ENCODE peak calls at places on chromosomes 2 and 18, in six cellular contexts. T is kidney epithelial cell, M is activated T-cell treated with anti-CD3 and anti-CD28 coated beads for 4 hours, R is WERI-Rb-1, O is NAMALWA, J is NCI-H345. S is an unnamed sample.

GRCh38 chr2:107325983-107326786 is 440.2 kb upstream of the ST6GAL2 start:
- DNase-seq in J (no peak), R (no peak), M (no peak), T (no peak), O (no peak), S (peak; percentile 92)

GRCh38 chr18:79942786-79943607 is 8.5 kb downstream of the SLC66A2 start:
- DNase-seq in O (no peak), M (no peak), J (no peak), T (no peak), R (peak; percentile 78), S (no peak)

GRCh38 chr2:84702941-84703340 is 177.9 kb downstream of the TRABD2A start:
- DNase-seq in R (no peak), T (no peak), M (no peak), J (no peak), O (no peak), S (no peak)

GRCh38 chr2:128154225-128154624 is 63.2 kb downstream of the UGGT1 start:
- DNase-seq in J (no peak), O (no peak), R (no peak), T (no peak), M (no peak), S (no peak)

GRCh38 chr18:74029161-74029560 is 118.5 kb downstream of the FBXO15 start:
- DNase-seq in R (no peak), M (no peak), T (no peak), J (no peak), O (no peak), S (no peak)

GRCh38 chr18:53819174-53819573 is 405.3 kb downstream of the MBD2 start:
- DNase-seq in R (no peak), J (no peak), O (no peak), T (no peak), M (no peak), S (no peak)

GRCh38 chr2:209663149-209663548 is 108.5 kb upstream of the UNC80 start:
- DNase-seq in T (peak; percentile 12), O (no peak), J (no peak), M (no peak), R (no peak), S (peak; percentile 93)

GRCh38 chr2:117980783-117981676 is 32.8 kb downstream of the CCDC93 start:
- DNase-seq in J (no peak), R (no peak), T (peak; percentile 65), O (no peak), M (no peak), S (no peak)

GRCh38 chr18:5424903-5425302 is 118.9 kb downstream of the EPB41L3 start:
- DNase-seq in R (no peak), M (no peak), J (peak; percentile 48), T (peak; percentile 14), O (peak; percentile 61), S (no peak)

GRCh38 chr2:234630676-234631350 is 133.9 kb upstream of the ARL4C start:
- DNase-seq in R (no peak), J (no peak), O (no peak), T (no peak), M (no peak), S (no peak)

GRCh38 chr2:64574871-64575270 is 50.7 kb downstream of the AFTPH start:
- DNase-seq in J (no peak), R (no peak), M (no peak), O (no peak), T (no peak), S (no peak)

GRCh38 chr18:40380657-40381441 is 1574.2 kb upstream of the PIK3C3 start:
- DNase-seq in O (no peak), M (no peak), J (no peak), T (peak; percentile 5), R (no peak), S (no peak)

GRCh38 chr2:29700560-29700959 is 220.8 kb downstream of the ALK start:
- DNase-seq in R (no peak), O (no peak), T (peak; percentile 66), M (no peak), J (no peak), S (no peak)

GRCh38 chr2:61340242-61340641 is 130.6 kb downstream of the USP34 start:
- DNase-seq in O (no peak), M (no peak), T (no peak), R (no peak), J (no peak), S (no peak)

GRCh38 chr2:118492335-118492734 is 355.1 kb downstream of the EN1 start:
- DNase-seq in M (no peak), J (no peak), O (peak; percentile 48), T (no peak), R (no peak), S (no peak)

GRCh38 chr2:196136151-196136550 is 35.2 kb downstream of the STK17B start:
- DNase-seq in M (no peak), O (no peak), R (no peak), T (no peak), J (no peak), S (no peak)

GRCh38 chr2:167732251-167732788 is 515.1 kb downstream of the STK39 start:
- DNase-seq in J (peak; percentile 10), R (peak; percentile 46), M (no peak), O (no peak), T (no peak), S (no peak)

GRCh38 chr2:40352321-40353099 is 99.4 kb downstream of the SLC8A1 start:
- DNase-seq in J (no peak), M (no peak), O (no peak), R (no peak), T (no peak), S (peak; percentile 57)

GRCh38 chr18:74249181-74249968 is 42.4 kb downstream of the CYB5A start:
- DNase-seq in M (no peak), T (no peak), R (no peak), J (no peak), O (no peak), S (no peak)

GRCh38 chr2:66539452-66539851 is 104.5 kb downstream of the MEIS1 start:
- DNase-seq in T (no peak), R (no peak), O (no peak), M (no peak), J (no peak), S (peak; percentile 7)

GRCh38 chr2:134739261-134739878 is 20.6 kb upstream of the TMEM163 start:
- DNase-seq in J (no peak), O (peak; percentile 52), M (no peak), R (no peak), T (no peak), S (no peak)

GRCh38 chr2:134463726-134464076 is 209.8 kb downstream of the MGAT5 start:
- DNase-seq in T (no peak), R (no peak), M (no peak), J (no peak), O (no peak), S (no peak)

GRCh38 chr2:75134802-75135201 is 64.5 kb downstream of the TACR1 start:
- DNase-seq in R (no peak), T (no peak), J (no peak), M (no peak), O (no peak), S (no peak)

GRCh38 chr18:44682181-44682870 is 1.6 kb downstream of the SETBP1 start:
- DNase-seq in J (peak; percentile 28), R (no peak), T (no peak), M (no peak), O (no peak), S (peak; percentile 25)